ENCODE peak calls at places on chromosomes 2 and 18, in ten cellular contexts. W is cardiac muscle cell; E is OCI-LY7; L is NCI-H1092; A is C1 segment of cervical spinal cord; R is fibroblast of lung; B is stimulated activated CD4-positive, alpha-beta T cell treated with anti-CD3 and anti-CD28 coated beads, TNF-alpha, amount 100 ng/mL, for 48 hours; T is osteocyte; G is stimulated activated CD8-positive, alpha-beta memory T cell treated with anti-CD3 and anti-CD28 coated beads, Interleukin-7, amount 100 ng/mL, for 24 hours; Q is non-pigmented ciliary epithelial cell. J is an unnamed sample.

GRCh38 chr2:54342603-54343002 is 86.6 kb upstream of the TSPYL6 start:
- DNase-seq in W (no peak), E (no peak), L (no peak), A (no peak), R (no peak), B (no peak), T (no peak), G (no peak), Q (no peak), J (no peak)

GRCh38 chr2:203893823-203894222 is 26.3 kb downstream of the CTLA4 start:
- DNase-seq in W (no peak), E (no peak), L (no peak), A (no peak), R (no peak), B (no peak), T (no peak), G (no peak), Q (no peak), J (no peak)

GRCh38 chr2:115414461-115414860 is 972.0 kb downstream of the DPP10 start:
- DNase-seq in W (no peak), E (no peak), L (no peak), A (no peak), R (peak), B (no peak), T (no peak), G (no peak), Q (no peak), J (no peak)

GRCh38 chr2:15298769-15299168 is 262.4 kb downstream of the NBAS start:
- DNase-seq in W (no peak), E (no peak), L (no peak), A (no peak), R (peak), B (no peak), T (no peak), G (no peak), Q (no peak), J (no peak)

GRCh38 chr2:73172963-73173362 is 29.4 kb upstream of the NOTO start:
- DNase-seq in W (no peak), E (no peak), L (no peak), A (no peak), R (no peak), B (peak), T (no peak), G (peak), Q (no peak), J (no peak)

GRCh38 chr2:90645-91312 is 44.5 kb upstream of the FAM110C start:
- DNase-seq in W (no peak), E (no peak), L (no peak), A (no peak), R (no peak), B (no peak), T (no peak), G (no peak), Q (no peak), J (no peak)

GRCh38 chr2:230694241-230694640 is 18.4 kb upstream of the CAB39 start:
- DNase-seq in W (no peak), E (no peak), L (no peak), A (no peak), R (no peak), B (no peak), T (no peak), G (no peak), Q (no peak), J (no peak)

GRCh38 chr2:10575566-10576300 is 114.0 kb downstream of the NOL10 start:
- DNase-seq in W (no peak), E (no peak), L (no peak), A (no peak), R (peak), B (no peak), T (no peak), G (no peak), Q (peak), J (no peak)

GRCh38 chr18:33135951-33136660 is 304.4 kb downstream of the CCDC178 start:
- DNase-seq in W (no peak), E (no peak), L (no peak), A (no peak), R (no peak), B (no peak), T (no peak), G (no peak), Q (no peak), J (no peak)

J was measured in hypothalamus.